ENCODE peak calls at places on chromosomes 1 and 21, in six cellular contexts. M, L, T, U, Q and A are unnamed samples.

GRCh38 chr1:169750041-169750440 is 16.2 kb upstream of the SELE start:
- DNase-seq in Q (no peak), L (no peak), M (no peak), T (no peak), U (no peak), A (no peak)

GRCh38 chr1:1086911-1087341 is 12.8 kb upstream of the RNF223 start:
- DNase-seq in Q (no peak), M (no peak), U (no peak), L (no peak), T (no peak), A (no peak)

GRCh38 chr1:165255226-165255625 is 101.3 kb downstream of the LMX1A start:
- DNase-seq in L (no peak), M (no peak), Q (no peak), U (no peak), T (no peak), A (no peak)

GRCh38 chr21:33383056-33383888 is 19.9 kb upstream of the IFNGR2 start:
- DNase-seq in T (peak), M (peak), U (no peak), Q (no peak), L (peak), A (peak)

GRCh38 chr1:182235952-182236650 is 155.5 kb downstream of the GLUL start:
- DNase-seq in T (no peak), L (no peak), Q (no peak), M (no peak), U (peak), A (no peak)

GRCh38 chr1:205593967-205594366 is 37.8 kb downstream of the ELK4 start:
- DNase-seq in U (no peak), T (peak), Q (no peak), M (no peak), L (no peak), A (no peak)

GRCh38 chr1:153552335-153552734 is 3.3 kb upstream of the S100A3 start:
- DNase-seq in Q (no peak), L (no peak), M (no peak), U (no peak), T (no peak), A (no peak)

GRCh38 chr21:44320847-44321246 is 18.3 kb downstream of the CFAP410 start:
- DNase-seq in L (no peak), T (no peak), Q (no peak), U (no peak), M (no peak), A (no peak)

GRCh38 chr1:24516506-24516905 is 13.9 kb downstream of the RCAN3 start:
- DNase-seq in U (no peak), T (no peak), L (no peak), M (no peak), Q (no peak), A (no peak)

GRCh38 chr1:4650486-4650885 is 3.9 kb upstream of the AJAP1 start:
- DNase-seq in T (no peak), M (peak), L (no peak), Q (no peak), U (no peak), A (no peak)

GRCh38 chr1:52423771-52424170 is 19.4 kb downstream of the PRPF38A start:
- DNase-seq in Q (no peak), U (no peak), T (peak), M (no peak), L (peak), A (no peak)

GRCh38 chr1:176531896-176532892 is 69.2 kb downstream of the PAPPA2 start:
- DNase-seq in M (no peak), T (no peak), L (no peak), U (no peak), Q (no peak), A (no peak)

GRCh38 chr1:8740034-8740449 is 77.4 kb downstream of the RERE start:
- DNase-seq in M (no peak), T (no peak), L (no peak), U (no peak), Q (no peak), A (no peak)

GRCh38 chr1:75791022-75791421 is 5.0 kb downstream of the RABGGTB start:
- DNase-seq in L (no peak), T (no peak), M (no peak), Q (no peak), U (no peak), A (no peak)

GRCh38 chr1:61356995-61357394 is 274.6 kb downstream of the NFIA start:
- DNase-seq in M (no peak), Q (no peak), L (no peak), T (no peak), U (no peak), A (no peak)

GRCh38 chr1:14835725-14836124 is 237.2 kb downstream of the KAZN start:
- DNase-seq in U (no peak), M (no peak), T (no peak), L (no peak), Q (no peak), A (no peak)

GRCh38 chr1:14841951-14842350 is 243.5 kb downstream of the KAZN start:
- DNase-seq in Q (no peak), L (no peak), M (no peak), T (no peak), U (no peak), A (no peak)

GRCh38 chr1:14840374-14840773 is 241.9 kb downstream of the KAZN start:
- DNase-seq in L (no peak), U (no peak), M (no peak), T (no peak), Q (no peak), A (no peak)

GRCh38 chr1:14841456-14841855 is 243.0 kb downstream of the KAZN start:
- DNase-seq in U (no peak), M (no peak), L (no peak), Q (no peak), T (no peak), A (no peak)

GRCh38 chr1:14836426-14837140 is 238.1 kb downstream of the KAZN start:
- DNase-seq in L (no peak), M (no peak), T (no peak), U (no peak), Q (no peak), A (no peak)
- H3K27ac ChIP-seq in L (no peak), M (no peak), T (no peak), U (no peak), Q (no peak), A (no peak)

GRCh38 chr1:35079003-35079930 is at the start of gene ZMYM1:
- DNase-seq in M (peak), Q (peak), T (peak), U (peak), L (peak), A (peak)

GRCh38 chr1:35085421-35085820 is 6.2 kb downstream of the ZMYM1 start:
- DNase-seq in L (no peak), U (no peak), Q (no peak), M (no peak), T (no peak), A (no peak)

GRCh38 chr1:35080171-35080854 is 1.1 kb downstream of the ZMYM1 start:
- DNase-seq in M (no peak), U (no peak), L (no peak), T (no peak), Q (no peak), A (no peak)
- H3K27ac ChIP-seq in M (peak), U (no peak), L (peak), T (no peak), Q (peak), A (no peak)

GRCh38 chr1:66282343-66282852 is 251.6 kb upstream of the SGIP1 start:
- DNase-seq in L (no peak), Q (no peak), U (no peak), M (peak), T (peak), A (no peak)

GRCh38 chr1:66281808-66282207 is 252.1 kb upstream of the SGIP1 start:
- DNase-seq in T (no peak), M (no peak), U (no peak), L (no peak), Q (no peak), A (no peak)

GRCh38 chr1:66282885-66283284 is 251.1 kb upstream of the SGIP1 start:
- DNase-seq in Q (no peak), T (no peak), L (no peak), M (no peak), U (no peak), A (no peak)

GRCh38 chr1:66284746-66285145 is 249.2 kb upstream of the SGIP1 start:
- DNase-seq in Q (no peak), T (no peak), L (no peak), M (no peak), U (no peak), A (no peak)

DNA sequence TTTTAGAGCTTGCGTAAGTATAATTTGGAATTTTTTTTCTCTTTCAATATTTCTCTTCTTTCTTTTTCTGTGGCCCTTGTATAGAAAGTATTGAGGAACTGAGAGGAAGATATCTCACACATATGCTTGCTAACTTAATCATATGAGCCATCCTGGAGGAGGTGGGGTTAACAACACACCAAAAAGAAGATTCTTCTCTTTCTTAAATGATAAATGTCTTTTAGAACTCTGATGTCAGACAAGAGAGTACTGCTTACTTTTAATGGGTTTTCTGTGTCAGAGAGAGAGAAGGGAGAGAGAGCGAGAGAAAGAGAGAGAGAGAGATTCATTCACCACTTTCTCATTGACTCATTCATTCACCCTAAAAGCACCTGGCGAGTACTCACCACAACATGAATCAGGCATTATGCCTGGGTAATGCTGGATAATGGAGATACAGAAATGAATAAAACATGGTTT is 250.3 kb upstream of the SGIP1 start:
- DNase-seq in U (no peak), M (no peak), T (no peak), Q (no peak), L (no peak), A (no peak)
- H3K27ac ChIP-seq in U (no peak), M (peak), T (no peak), Q (no peak), L (no peak), A (no peak)

DNA sequence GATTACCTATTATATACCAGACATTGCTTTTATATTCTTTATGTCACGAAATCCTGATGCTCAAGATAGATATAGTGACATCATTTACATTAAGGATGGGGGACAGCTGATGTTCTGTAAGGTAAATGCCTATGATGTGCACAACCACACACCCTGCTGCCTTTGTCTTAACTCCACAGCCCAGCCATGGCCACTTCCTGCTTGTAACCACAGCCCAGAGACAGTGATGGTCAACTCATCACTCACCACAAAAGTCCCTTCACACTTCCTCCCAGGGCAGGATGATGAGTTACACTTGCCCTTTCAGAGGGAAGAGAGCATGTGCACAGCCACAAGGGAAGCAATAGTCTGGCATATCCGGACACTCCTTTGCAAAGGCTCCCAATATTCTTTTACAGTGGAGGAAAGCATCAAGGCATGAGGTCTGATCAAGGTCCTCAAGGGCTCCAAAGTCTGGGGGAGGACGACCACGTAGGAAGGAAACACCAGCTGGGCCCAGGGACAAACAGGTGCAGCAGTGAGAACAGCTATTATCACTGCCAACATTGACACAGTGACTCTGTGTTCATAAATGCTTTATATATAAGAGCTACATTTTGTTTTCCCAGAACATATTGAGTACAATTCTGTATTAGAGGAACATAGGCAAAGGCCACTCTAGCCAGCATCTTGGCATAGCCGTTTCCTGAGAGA is 53.8 kb downstream of the PLPP3 start:
- DNase-seq in Q (peak), M (no peak), L (peak), U (no peak), T (no peak), A (no peak)
- H3K27ac ChIP-seq in Q (no peak), M (no peak), L (peak), U (peak), T (no peak), A (no peak)

GRCh38 chr1:155301342-155301841 is at the start of gene PKLR:
- DNase-seq in T (no peak), Q (no peak), M (no peak), L (no peak), U (no peak), A (no peak)

GRCh38 chr1:155297431-155297830 is 3.8 kb downstream of the PKLR start:
- DNase-seq in M (no peak), T (no peak), U (no peak), Q (no peak), L (no peak), A (no peak)

GRCh38 chr1:155300553-155301329 is 497 bp downstream of the PKLR start:
- DNase-seq in U (no peak), L (no peak), M (no peak), Q (no peak), T (no peak), A (no peak)

GRCh38 chr1:155296660-155297059 is 4.6 kb downstream of the PKLR start:
- DNase-seq in U (no peak), L (no peak), T (no peak), Q (no peak), M (no peak), A (no peak)

GRCh38 chr1:155300024-155300423 is 1.2 kb downstream of the PKLR start:
- DNase-seq in T (no peak), U (no peak), L (no peak), M (no peak), Q (no peak), A (no peak)
- H3K27ac ChIP-seq in T (no peak), U (no peak), L (no peak), M (no peak), Q (no peak), A (no peak)